ENCODE peak calls at places on chromosomes 11 and 22, in five cellular contexts. S is DMS79, X is Panc1, R is NCI-H1930, Z is activated T-helper 1 cell treated with Interleukin-2 at 50 U/mL for 16 hours. N is an unnamed sample.

GRCh38 chr11:115338476-115338875 is 165.7 kb downstream of the CADM1 start:
- DNase-seq in S (no peak), X (no peak), R (no peak), Z (no peak), N (no peak)

GRCh38 chr11:87097582-87097981 is 59.8 kb downstream of the TMEM135 start:
- DNase-seq in S (no peak), X (peak), R (no peak), Z (no peak), N (peak)

GRCh38 chr11:43920598-43921419 is 21.6 kb upstream of the C11orf96 start:
- DNase-seq in S (no peak), X (peak), R (no peak), Z (no peak), N (peak)

GRCh38 chr11:855796-856195 is 13.1 kb downstream of the TSPAN4 start:
- DNase-seq in S (no peak), X (no peak), R (no peak), Z (no peak), N (no peak)

GRCh38 chr11:56764976-56765375 is 16.5 kb upstream of the OR9G4 start:
- DNase-seq in S (no peak), X (no peak), R (no peak), Z (no peak), N (no peak)

GRCh38 chr22:29183971-29184595 is 21.6 kb upstream of the EMID1 start:
- DNase-seq in S (no peak), X (no peak), R (no peak), Z (no peak), N (no peak)

GRCh38 chr11:47161134-47161854 is 15.4 kb downstream of the ARFGAP2 start:
- DNase-seq in S (peak), X (no peak), R (peak), Z (peak), N (peak)

GRCh38 chr11:83219095-83219494 is 25.6 kb downstream of the ANKRD42 start:
- DNase-seq in S (no peak), X (no peak), R (no peak), Z (no peak), N (no peak)

GRCh38 chr11:1656061-1656441 is 26.5 kb downstream of the KRTAP5-5 start:
- DNase-seq in S (no peak), X (no peak), R (no peak), Z (no peak), N (no peak)

GRCh38 chr11:103529217-103529684 is 420.0 kb downstream of the DYNC2H1 start:
- DNase-seq in S (no peak), X (peak), R (no peak), Z (no peak), N (no peak)

GRCh38 chr22:33126881-33127280 is 68.7 kb upstream of the SYN3 start:
- DNase-seq in S (no peak), X (no peak), R (no peak), Z (no peak), N (peak)

GRCh38 chr11:78432058-78432515 is 14.5 kb upstream of the GAB2 start:
- DNase-seq in S (no peak), X (no peak), R (no peak), Z (no peak), N (no peak)

GRCh38 chr11:76152741-76153608 is 53.3 kb downstream of the WNT11 start:
- DNase-seq in S (no peak), X (no peak), R (no peak), Z (no peak), N (no peak)

GRCh38 chr22:48404004-48404403 is 1423.7 kb downstream of the BRD1 start:
- DNase-seq in S (no peak), X (no peak), R (no peak), Z (no peak), N (no peak)